ENCODE peak calls at places on chromosome 1, in nine cellular contexts. One of them, this sample, is unnamed.

GRCh38 chr1:11684070-11684469 is 3.1 kb upstream of the MAD2L2 start:
- DNase-seq in kidney epithelial cell: no peak
- DNase-seq in heart left ventricle: no peak
- DNase-seq in GM12864: no peak
- DNase-seq in astrocyte of the cerebellum: no peak
- DNase-seq in ascending aorta: no peak
- DNase-seq in fibroblast of villous mesenchyme: no peak
- DNase-seq in foreskin fibroblast: no peak
- DNase-seq in suprapubic skin: no peak
- DNase-seq in this sample: no peak

GRCh38 chr1:8155528-8156186 is 129.5 kb upstream of the ERRFI1 start:
- DNase-seq in fibroblast of villous mesenchyme: no peak
- DNase-seq in suprapubic skin: no peak
- DNase-seq in heart left ventricle: no peak
- DNase-seq in kidney epithelial cell: no peak
- DNase-seq in GM12864: no peak
- DNase-seq in foreskin fibroblast: peak
- DNase-seq in ascending aorta: no peak
- DNase-seq in astrocyte of the cerebellum: no peak
- DNase-seq in this sample: no peak

GRCh38 chr1:47449702-47450552 is 12.1 kb downstream of the FOXD2 start:
- DNase-seq in fibroblast of villous mesenchyme: no peak
- DNase-seq in astrocyte of the cerebellum: no peak
- DNase-seq in GM12864: no peak
- DNase-seq in kidney epithelial cell: no peak
- DNase-seq in heart left ventricle: peak
- DNase-seq in suprapubic skin: no peak
- DNase-seq in foreskin fibroblast: no peak
- DNase-seq in ascending aorta: no peak
- DNase-seq in this sample: no peak

GRCh38 chr1:163745204-163745603 is 423.4 kb downstream of the NUF2 start:
- DNase-seq in fibroblast of villous mesenchyme: no peak
- DNase-seq in foreskin fibroblast: no peak
- DNase-seq in suprapubic skin: no peak
- DNase-seq in astrocyte of the cerebellum: no peak
- DNase-seq in GM12864: no peak
- DNase-seq in heart left ventricle: no peak
- DNase-seq in kidney epithelial cell: no peak
- DNase-seq in ascending aorta: no peak
- DNase-seq in this sample: no peak

GRCh38 chr1:101237229-101237837 is 514 bp downstream of the S1PR1 start:
- DNase-seq in ascending aorta: no peak
- DNase-seq in astrocyte of the cerebellum: no peak
- DNase-seq in foreskin fibroblast: peak
- DNase-seq in kidney epithelial cell: no peak
- DNase-seq in heart left ventricle: no peak
- DNase-seq in fibroblast of villous mesenchyme: peak
- DNase-seq in GM12864: no peak
- DNase-seq in suprapubic skin: no peak
- DNase-seq in this sample: no peak

GRCh38 chr1:234769284-234769998 is 159.5 kb upstream of the IRF2BP2 start:
- DNase-seq in heart left ventricle: no peak
- DNase-seq in fibroblast of villous mesenchyme: no peak
- DNase-seq in suprapubic skin: no peak
- DNase-seq in astrocyte of the cerebellum: no peak
- DNase-seq in kidney epithelial cell: no peak
- DNase-seq in foreskin fibroblast: no peak
- DNase-seq in GM12864: no peak
- DNase-seq in ascending aorta: peak
- DNase-seq in this sample: no peak

GRCh38 chr1:209614906-209615305 is 31.4 kb downstream of the CAMK1G start:
- DNase-seq in kidney epithelial cell: no peak
- DNase-seq in foreskin fibroblast: no peak
- DNase-seq in fibroblast of villous mesenchyme: no peak
- DNase-seq in suprapubic skin: no peak
- DNase-seq in ascending aorta: no peak
- DNase-seq in astrocyte of the cerebellum: no peak
- DNase-seq in heart left ventricle: no peak
- DNase-seq in GM12864: no peak
- DNase-seq in this sample: peak

GRCh38 chr1:94237291-94238226 is at the start of gene ARHGAP29:
- DNase-seq in ascending aorta: peak
- DNase-seq in heart left ventricle: peak
- DNase-seq in foreskin fibroblast: peak
- DNase-seq in fibroblast of villous mesenchyme: peak
- DNase-seq in GM12864: no peak
- DNase-seq in suprapubic skin: peak
- DNase-seq in astrocyte of the cerebellum: no peak
- DNase-seq in kidney epithelial cell: no peak
- DNase-seq in this sample: peak

GRCh38 chr1:20830378-20830777 is 43.3 kb upstream of the HP1BP3 start:
- DNase-seq in ascending aorta: no peak
- DNase-seq in fibroblast of villous mesenchyme: no peak
- DNase-seq in kidney epithelial cell: no peak
- DNase-seq in GM12864: no peak
- DNase-seq in foreskin fibroblast: no peak
- DNase-seq in heart left ventricle: no peak
- DNase-seq in suprapubic skin: no peak
- DNase-seq in astrocyte of the cerebellum: no peak
- DNase-seq in this sample: no peak

GRCh38 chr1:225750420-225750819 is 27.2 kb upstream of the SRP9 start:
- DNase-seq in GM12864: no peak
- DNase-seq in suprapubic skin: no peak
- DNase-seq in foreskin fibroblast: no peak
- DNase-seq in fibroblast of villous mesenchyme: no peak
- DNase-seq in astrocyte of the cerebellum: no peak
- DNase-seq in kidney epithelial cell: no peak
- DNase-seq in heart left ventricle: no peak
- DNase-seq in ascending aorta: no peak
- DNase-seq in this sample: no peak

GRCh38 chr1:233543338-233544255 is 70.3 kb upstream of the KCNK1 start:
- DNase-seq in ascending aorta: no peak
- DNase-seq in astrocyte of the cerebellum: peak
- DNase-seq in GM12864: no peak
- DNase-seq in heart left ventricle: no peak
- DNase-seq in kidney epithelial cell: peak
- DNase-seq in fibroblast of villous mesenchyme: peak
- DNase-seq in suprapubic skin: no peak
- DNase-seq in foreskin fibroblast: peak
- DNase-seq in this sample: no peak

GRCh38 chr1:224541901-224542610 is 74.1 kb upstream of the CNIH3 start:
- DNase-seq in fibroblast of villous mesenchyme: no peak
- DNase-seq in astrocyte of the cerebellum: peak
- DNase-seq in ascending aorta: no peak
- DNase-seq in kidney epithelial cell: no peak
- DNase-seq in heart left ventricle: no peak
- DNase-seq in foreskin fibroblast: peak
- DNase-seq in GM12864: no peak
- DNase-seq in suprapubic skin: no peak
- DNase-seq in this sample: no peak

GRCh38 chr1:21318714-21319159 is 28.5 kb upstream of the ECE1 start:
- DNase-seq in GM12864: no peak
- DNase-seq in astrocyte of the cerebellum: no peak
- DNase-seq in heart left ventricle: peak
- DNase-seq in foreskin fibroblast: peak
- DNase-seq in ascending aorta: peak
- DNase-seq in fibroblast of villous mesenchyme: peak
- DNase-seq in kidney epithelial cell: no peak
- DNase-seq in suprapubic skin: peak
- DNase-seq in this sample: no peak

GRCh38 chr1:234607091-234608025 is 2.6 kb downstream of the IRF2BP2 start:
- DNase-seq in kidney epithelial cell: no peak
- DNase-seq in foreskin fibroblast: peak
- DNase-seq in suprapubic skin: no peak
- DNase-seq in GM12864: no peak
- DNase-seq in fibroblast of villous mesenchyme: peak
- DNase-seq in ascending aorta: no peak
- DNase-seq in astrocyte of the cerebellum: no peak
- DNase-seq in heart left ventricle: peak
- DNase-seq in this sample: no peak

GRCh38 chr1:88740784-88741183 is 56.7 kb downstream of the PKN2 start:
- DNase-seq in suprapubic skin: no peak
- DNase-seq in astrocyte of the cerebellum: no peak
- DNase-seq in ascending aorta: no peak
- DNase-seq in heart left ventricle: no peak
- DNase-seq in foreskin fibroblast: no peak
- DNase-seq in GM12864: no peak
- DNase-seq in kidney epithelial cell: no peak
- DNase-seq in fibroblast of villous mesenchyme: peak
- DNase-seq in this sample: no peak

GRCh38 chr1:67687198-67687545 is 2.2 kb downstream of the GADD45A start:
- DNase-seq in fibroblast of villous mesenchyme: no peak
- DNase-seq in foreskin fibroblast: no peak
- DNase-seq in heart left ventricle: no peak
- DNase-seq in astrocyte of the cerebellum: no peak
- DNase-seq in kidney epithelial cell: no peak
- DNase-seq in suprapubic skin: no peak
- DNase-seq in ascending aorta: no peak
- DNase-seq in GM12864: no peak
- DNase-seq in this sample: no peak
- H3K4me3 ChIP-seq in fibroblast of villous mesenchyme: peak
- H3K4me3 ChIP-seq in foreskin fibroblast: peak
- H3K4me3 ChIP-seq in heart left ventricle: peak
- H3K4me3 ChIP-seq in astrocyte of the cerebellum: peak
- H3K4me3 ChIP-seq in kidney epithelial cell: peak
- H3K4me3 ChIP-seq in suprapubic skin: peak
- H3K4me3 ChIP-seq in ascending aorta: peak
- H3K4me3 ChIP-seq in GM12864: peak
- H3K4me3 ChIP-seq in this sample: no peak

DNA sequence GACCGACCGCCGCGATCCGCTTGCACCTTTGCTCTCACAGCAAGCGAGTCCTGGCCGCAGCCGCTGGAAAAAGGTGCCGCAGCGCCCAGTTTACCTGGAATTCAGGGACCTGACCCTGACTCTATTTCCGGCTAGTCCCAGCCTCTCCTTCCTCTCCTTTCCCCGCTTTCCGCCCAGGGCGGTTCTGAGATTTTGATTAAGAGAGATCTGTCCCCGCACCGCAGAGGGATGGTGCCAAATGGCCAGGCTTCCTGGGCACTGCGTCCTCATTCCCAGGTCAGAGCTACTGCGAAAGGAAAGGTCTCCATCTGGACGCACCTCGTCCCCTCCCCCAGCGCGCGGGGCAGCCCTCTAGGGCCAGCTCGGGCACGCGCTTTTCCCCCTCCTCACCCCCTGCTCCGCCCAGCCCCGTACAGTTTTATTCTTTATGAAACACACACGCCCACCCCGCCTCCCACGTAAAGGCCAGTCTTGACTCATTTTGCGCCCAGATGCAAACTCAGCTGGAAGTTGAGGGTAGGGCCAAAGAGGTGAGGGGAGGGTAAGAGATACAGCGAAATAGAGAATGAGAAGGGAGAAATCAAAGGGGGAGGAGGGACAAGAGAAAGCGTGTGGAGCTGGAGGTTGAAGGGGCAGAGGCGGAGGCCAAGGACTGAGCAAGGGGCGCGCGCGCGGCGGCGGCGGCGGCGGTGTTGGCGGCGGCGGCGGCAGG is 411.8 kb upstream of the ESRRG start:
- DNase-seq in ascending aorta: no peak
- DNase-seq in fibroblast of villous mesenchyme: peak
- DNase-seq in suprapubic skin: no peak
- DNase-seq in GM12864: no peak
- DNase-seq in kidney epithelial cell: no peak
- DNase-seq in foreskin fibroblast: no peak
- DNase-seq in heart left ventricle: no peak
- DNase-seq in astrocyte of the cerebellum: no peak
- DNase-seq in this sample: no peak
- H3K4me3 ChIP-seq in ascending aorta: peak
- H3K4me3 ChIP-seq in fibroblast of villous mesenchyme: peak
- H3K4me3 ChIP-seq in suprapubic skin: peak
- H3K4me3 ChIP-seq in GM12864: no peak
- H3K4me3 ChIP-seq in kidney epithelial cell: peak
- H3K4me3 ChIP-seq in foreskin fibroblast: peak
- H3K4me3 ChIP-seq in heart left ventricle: peak
- H3K4me3 ChIP-seq in astrocyte of the cerebellum: peak
- H3K4me3 ChIP-seq in this sample: no peak

DNA sequence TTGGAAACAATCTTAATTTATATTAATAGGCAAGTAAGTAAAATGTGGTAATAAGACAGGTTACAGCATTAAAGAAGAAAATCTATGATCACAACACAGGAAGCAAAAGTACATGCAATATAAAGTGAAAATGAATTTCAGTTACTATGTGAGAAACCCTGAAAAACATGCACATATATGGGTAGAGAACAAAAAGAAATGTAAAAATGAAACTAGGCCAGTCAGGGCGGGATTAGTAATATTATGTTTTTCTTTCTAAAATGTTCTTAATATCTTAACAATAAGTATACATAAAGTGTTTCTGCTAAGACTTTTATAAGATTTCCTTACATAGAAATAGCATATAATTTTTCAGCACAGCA is 15.6 kb downstream of the DUSP10 start:
- DNase-seq in astrocyte of the cerebellum: no peak
- DNase-seq in heart left ventricle: no peak
- DNase-seq in foreskin fibroblast: no peak
- DNase-seq in GM12864: no peak
- DNase-seq in ascending aorta: no peak
- DNase-seq in kidney epithelial cell: no peak
- DNase-seq in fibroblast of villous mesenchyme: no peak
- DNase-seq in suprapubic skin: no peak
- DNase-seq in this sample: no peak
- H3K4me3 ChIP-seq in astrocyte of the cerebellum: no peak
- H3K4me3 ChIP-seq in heart left ventricle: no peak
- H3K4me3 ChIP-seq in foreskin fibroblast: no peak
- H3K4me3 ChIP-seq in GM12864: no peak
- H3K4me3 ChIP-seq in ascending aorta: no peak
- H3K4me3 ChIP-seq in kidney epithelial cell: no peak
- H3K4me3 ChIP-seq in fibroblast of villous mesenchyme: no peak
- H3K4me3 ChIP-seq in suprapubic skin: no peak
- H3K4me3 ChIP-seq in this sample: no peak

GRCh38 chr1:156815851-156816536 is 654 bp downstream of the SH2D2A start:
- DNase-seq in astrocyte of the cerebellum: no peak
- DNase-seq in GM12864: no peak
- DNase-seq in foreskin fibroblast: no peak
- DNase-seq in fibroblast of villous mesenchyme: no peak
- DNase-seq in ascending aorta: no peak
- DNase-seq in suprapubic skin: no peak
- DNase-seq in kidney epithelial cell: no peak
- DNase-seq in heart left ventricle: no peak
- DNase-seq in this sample: no peak
- H3K4me3 ChIP-seq in astrocyte of the cerebellum: no peak
- H3K4me3 ChIP-seq in GM12864: peak
- H3K4me3 ChIP-seq in foreskin fibroblast: no peak
- H3K4me3 ChIP-seq in fibroblast of villous mesenchyme: no peak
- H3K4me3 ChIP-seq in ascending aorta: no peak
- H3K4me3 ChIP-seq in suprapubic skin: peak
- H3K4me3 ChIP-seq in kidney epithelial cell: no peak
- H3K4me3 ChIP-seq in heart left ventricle: peak
- H3K4me3 ChIP-seq in this sample: peak